ENCODE peak calls at places on chromosomes 11 and 22, in six cellular contexts. One of them, this sample, is unnamed.

GRCh38 chr11:44309483-44310197 is at the start of gene ALX4:
- DNase-seq in stimulated activated naive CD4-positive, alpha-beta T cell: no peak
- DNase-seq in cardiac septum: no peak
- DNase-seq in heart right ventricle: peak
- DNase-seq in mesendoderm: peak
- DNase-seq in activated naive CD4-positive, alpha-beta T cell treated with anti-CD3 and anti-CD28 coated beads, Interleukin-2, amount 50 U/mL, for 72 hours: no peak
- DNase-seq in this sample: no peak

GRCh38 chr22:42610211-42610610 is 4.5 kb downstream of the POLDIP3 start:
- DNase-seq in stimulated activated naive CD4-positive, alpha-beta T cell: no peak
- DNase-seq in cardiac septum: no peak
- DNase-seq in heart right ventricle: no peak
- DNase-seq in mesendoderm: no peak
- DNase-seq in activated naive CD4-positive, alpha-beta T cell treated with anti-CD3 and anti-CD28 coated beads, Interleukin-2, amount 50 U/mL, for 72 hours: no peak
- DNase-seq in this sample: no peak

GRCh38 chr22:24482586-24482985 is 12.5 kb upstream of the UPB1 start:
- DNase-seq in stimulated activated naive CD4-positive, alpha-beta T cell: no peak
- DNase-seq in cardiac septum: no peak
- DNase-seq in heart right ventricle: no peak
- DNase-seq in mesendoderm: peak
- DNase-seq in activated naive CD4-positive, alpha-beta T cell treated with anti-CD3 and anti-CD28 coated beads, Interleukin-2, amount 50 U/mL, for 72 hours: no peak
- DNase-seq in this sample: no peak

GRCh38 chr11:46682773-46683752 is 17.4 kb downstream of the ARHGAP1 start:
- DNase-seq in stimulated activated naive CD4-positive, alpha-beta T cell: no peak
- DNase-seq in cardiac septum: no peak
- DNase-seq in heart right ventricle: no peak
- DNase-seq in mesendoderm: no peak
- DNase-seq in activated naive CD4-positive, alpha-beta T cell treated with anti-CD3 and anti-CD28 coated beads, Interleukin-2, amount 50 U/mL, for 72 hours: no peak
- DNase-seq in this sample: no peak

GRCh38 chr11:132486060-132486459 is 1046.2 kb downstream of the OPCML start:
- DNase-seq in stimulated activated naive CD4-positive, alpha-beta T cell: no peak
- DNase-seq in cardiac septum: no peak
- DNase-seq in heart right ventricle: no peak
- DNase-seq in mesendoderm: no peak
- DNase-seq in activated naive CD4-positive, alpha-beta T cell treated with anti-CD3 and anti-CD28 coated beads, Interleukin-2, amount 50 U/mL, for 72 hours: no peak
- DNase-seq in this sample: no peak

GRCh38 chr11:34065505-34066203 is 14.1 kb downstream of the CAPRIN1 start:
- DNase-seq in stimulated activated naive CD4-positive, alpha-beta T cell: no peak
- DNase-seq in cardiac septum: no peak
- DNase-seq in heart right ventricle: no peak
- DNase-seq in mesendoderm: peak
- DNase-seq in activated naive CD4-positive, alpha-beta T cell treated with anti-CD3 and anti-CD28 coated beads, Interleukin-2, amount 50 U/mL, for 72 hours: no peak
- DNase-seq in this sample: no peak

GRCh38 chr11:66686801-66687750 is 9.4 kb upstream of the RBM4B start:
- DNase-seq in stimulated activated naive CD4-positive, alpha-beta T cell: no peak
- DNase-seq in cardiac septum: no peak
- DNase-seq in heart right ventricle: no peak
- DNase-seq in mesendoderm: peak
- DNase-seq in activated naive CD4-positive, alpha-beta T cell treated with anti-CD3 and anti-CD28 coated beads, Interleukin-2, amount 50 U/mL, for 72 hours: no peak
- DNase-seq in this sample: peak

GRCh38 chr11:9905562-9905961 is 241.7 kb downstream of the SWAP70 start:
- DNase-seq in stimulated activated naive CD4-positive, alpha-beta T cell: no peak
- DNase-seq in cardiac septum: no peak
- DNase-seq in heart right ventricle: no peak
- DNase-seq in mesendoderm: no peak
- DNase-seq in activated naive CD4-positive, alpha-beta T cell treated with anti-CD3 and anti-CD28 coated beads, Interleukin-2, amount 50 U/mL, for 72 hours: no peak
- DNase-seq in this sample: no peak

GRCh38 chr11:63745304-63746170 is 23.0 kb downstream of the ZFTA start:
- DNase-seq in stimulated activated naive CD4-positive, alpha-beta T cell: no peak
- DNase-seq in cardiac septum: no peak
- DNase-seq in heart right ventricle: no peak
- DNase-seq in mesendoderm: no peak
- DNase-seq in activated naive CD4-positive, alpha-beta T cell treated with anti-CD3 and anti-CD28 coated beads, Interleukin-2, amount 50 U/mL, for 72 hours: no peak
- DNase-seq in this sample: no peak

GRCh38 chr22:40739723-40740122 is 60.4 kb downstream of the MCHR1 start:
- DNase-seq in stimulated activated naive CD4-positive, alpha-beta T cell: no peak
- DNase-seq in cardiac septum: no peak
- DNase-seq in heart right ventricle: no peak
- DNase-seq in mesendoderm: no peak
- DNase-seq in activated naive CD4-positive, alpha-beta T cell treated with anti-CD3 and anti-CD28 coated beads, Interleukin-2, amount 50 U/mL, for 72 hours: no peak
- DNase-seq in this sample: no peak

GRCh38 chr11:119473226-119473625 is 50.3 kb upstream of the THY1 start:
- DNase-seq in stimulated activated naive CD4-positive, alpha-beta T cell: no peak
- DNase-seq in cardiac septum: no peak
- DNase-seq in heart right ventricle: no peak
- DNase-seq in mesendoderm: no peak
- DNase-seq in activated naive CD4-positive, alpha-beta T cell treated with anti-CD3 and anti-CD28 coated beads, Interleukin-2, amount 50 U/mL, for 72 hours: no peak
- DNase-seq in this sample: no peak

GRCh38 chr11:131666006-131666405 is 295.6 kb downstream of the NTM start:
- DNase-seq in stimulated activated naive CD4-positive, alpha-beta T cell: no peak
- DNase-seq in cardiac septum: no peak
- DNase-seq in heart right ventricle: no peak
- DNase-seq in mesendoderm: no peak
- DNase-seq in activated naive CD4-positive, alpha-beta T cell treated with anti-CD3 and anti-CD28 coated beads, Interleukin-2, amount 50 U/mL, for 72 hours: no peak
- DNase-seq in this sample: no peak

GRCh38 chr22:27258773-27259172 is 542.8 kb downstream of the MN1 start:
- DNase-seq in stimulated activated naive CD4-positive, alpha-beta T cell: no peak
- DNase-seq in cardiac septum: no peak
- DNase-seq in heart right ventricle: no peak
- DNase-seq in mesendoderm: no peak
- DNase-seq in activated naive CD4-positive, alpha-beta T cell treated with anti-CD3 and anti-CD28 coated beads, Interleukin-2, amount 50 U/mL, for 72 hours: no peak
- DNase-seq in this sample: no peak